ENCODE peak calls at places on chromosomes 3 and 15, in ten cellular contexts. X is stimulated activated CD8-positive, alpha-beta memory T cell treated with anti-CD3 and anti-CD28 coated beads, Interleukin-2, amount 100 ng/mL, for 48 hours; N is SW480; U is ascending aorta; Q is cerebellar cortex; J is T-helper 1 cell; V is NCI-H774; P is NCI-H2029; A is CD4-positive, CD25-positive, alpha-beta regulatory T cell; O is NCI-H510A treated with DMSO at 0.1 percent for 48 hours. S is an unnamed sample.

GRCh38 chr3:25558106-25558505 is 106.6 kb downstream of the TOP2B start:
- DNase-seq in Q (no peak), P (no peak), A (no peak), U (no peak), J (no peak), O (no peak), N (no peak), X (no peak), V (no peak), S (no peak)

GRCh38 chr3:46124216-46125143 is 83.6 kb downstream of the CCR1 start:
- DNase-seq in Q (no peak), J (no peak), U (no peak), N (no peak), P (no peak), O (no peak), V (no peak), A (no peak), X (no peak), S (no peak)

GRCh38 chr3:44962606-44963393 is 13.2 kb downstream of the ZDHHC3 start:
- DNase-seq in N (no peak), O (no peak), X (no peak), U (no peak), P (peak), V (no peak), A (no peak), J (no peak), Q (no peak), S (no peak)

GRCh38 chr3:55481067-55481917 is 5.8 kb downstream of the WNT5A start:
- DNase-seq in Q (no peak), A (no peak), X (no peak), V (peak), P (no peak), O (no peak), J (no peak), U (no peak), N (no peak), S (no peak)

GRCh38 chr15:44082558-44083151 is 112.4 kb downstream of the FRMD5 start:
- DNase-seq in V (no peak), P (no peak), Q (peak), U (no peak), X (no peak), A (no peak), O (no peak), N (no peak), J (no peak), S (no peak)

GRCh38 chr15:44670087-44670945 is 6.9 kb upstream of the SPG11 start:
- DNase-seq in O (no peak), V (no peak), X (no peak), U (no peak), J (no peak), Q (no peak), N (no peak), A (no peak), P (no peak), S (no peak)

GRCh38 chr15:29937956-29938355 is 115.7 kb upstream of the TJP1 start:
- DNase-seq in V (no peak), O (no peak), N (no peak), X (no peak), A (no peak), Q (no peak), U (no peak), P (no peak), J (no peak), S (no peak)

GRCh38 chr15:65881766-65882434 is 12.6 kb downstream of the RAB11A start:
- DNase-seq in A (no peak), P (no peak), V (no peak), X (no peak), Q (no peak), O (no peak), N (no peak), J (no peak), U (no peak), S (no peak)

GRCh38 chr3:43181202-43181910 is 75.5 kb upstream of the POMGNT2 start:
- DNase-seq in O (no peak), V (peak), P (no peak), J (no peak), U (no peak), N (peak), X (no peak), Q (no peak), A (peak), S (no peak)

GRCh38 chr3:195250473-195251251 is 20.3 kb downstream of the XXYLT1 start:
- DNase-seq in O (peak), P (peak), N (no peak), X (no peak), J (no peak), U (no peak), Q (no peak), V (peak), A (no peak), S (peak)

GRCh38 chr3:105774444-105775180 is 94.2 kb downstream of the CBLB start:
- DNase-seq in J (no peak), U (no peak), A (no peak), V (no peak), X (no peak), Q (no peak), P (no peak), N (no peak), O (no peak), S (no peak)

GRCh38 chr15:63038926-63039673 is 3.4 kb upstream of the TPM1 start:
- DNase-seq in O (no peak), V (no peak), A (no peak), N (no peak), P (no peak), Q (no peak), J (no peak), X (no peak), U (no peak), S (no peak)

GRCh38 chr3:127035672-127036071 is 52.8 kb downstream of the PLXNA1 start:
- DNase-seq in X (no peak), J (no peak), U (no peak), N (no peak), Q (no peak), P (no peak), A (no peak), O (no peak), V (no peak), S (no peak)

GRCh38 chr3:64190517-64191515 is 34.5 kb downstream of the PRICKLE2 start:
- DNase-seq in V (no peak), A (no peak), X (no peak), O (no peak), J (no peak), N (no peak), P (no peak), U (no peak), Q (no peak), S (no peak)

GRCh38 chr3:42270561-42270960 is 4.6 kb upstream of the CCK start:
- DNase-seq in O (no peak), V (no peak), N (no peak), A (no peak), Q (no peak), P (peak), X (no peak), J (no peak), U (no peak), S (no peak)

GRCh38 chr15:77546050-77546501 is 86.6 kb downstream of the LINGO1 start:
- DNase-seq in N (peak), U (no peak), J (no peak), X (no peak), V (no peak), O (no peak), Q (no peak), P (no peak), A (no peak), S (no peak)

GRCh38 chr15:41730543-41730942 is 43.7 kb upstream of the MAPKBP1 start:
- DNase-seq in J (no peak), X (no peak), Q (no peak), N (no peak), O (no peak), A (no peak), P (no peak), V (no peak), U (no peak), S (no peak)